ENCODE peak calls at places on chromosomes 11 and 22, in five cellular contexts. L, U, Q, D and T are unnamed samples.

GRCh38 chr11:28632338-28632737 is 524.1 kb downstream of the METTL15 start:
- DNase-seq in L (peak), Q (no peak), D (no peak), U (no peak), T (no peak)

GRCh38 chr11:43802509-43802908 is 78.1 kb upstream of the ALKBH3 start:
- DNase-seq in L (no peak), D (peak), U (peak), Q (no peak), T (no peak)

GRCh38 chr11:102166175-102166574 is 55.9 kb downstream of the YAP1 start:
- DNase-seq in U (no peak), D (no peak), Q (no peak), L (no peak), T (no peak)

GRCh38 chr11:66075273-66075672 is 5.2 kb downstream of the PACS1 start:
- DNase-seq in Q (no peak), U (no peak), D (no peak), L (no peak), T (no peak)

GRCh38 chr11:120108154-120108784 is 29.6 kb downstream of the TRIM29 start:
- DNase-seq in D (peak), Q (peak), L (peak), U (peak), T (peak)

GRCh38 chr22:24706732-24707476 is 67.6 kb downstream of the PIWIL3 start:
- DNase-seq in L (no peak), D (no peak), Q (no peak), U (no peak), T (no peak)

GRCh38 chr22:22025320-22026156 is 43.0 kb upstream of the TOP3B start:
- DNase-seq in D (no peak), L (no peak), U (no peak), Q (no peak), T (no peak)

GRCh38 chr22:46280063-46280817 is 12.4 kb downstream of the TTC38 start:
- DNase-seq in U (no peak), Q (no peak), L (no peak), D (no peak), T (no peak)

GRCh38 chr22:29359469-29359868 is 28.9 kb downstream of the AP1B1 start:
- DNase-seq in D (peak), Q (peak), L (peak), U (peak), T (no peak)

GRCh38 chr11:69310934-69311766 is 17.2 kb downstream of the MYEOV start:
- DNase-seq in L (no peak), D (no peak), Q (no peak), U (no peak), T (no peak)

GRCh38 chr11:76245720-76246119 is 39.4 kb upstream of the WNT11 start:
- DNase-seq in L (no peak), Q (no peak), U (no peak), D (no peak), T (no peak)

GRCh38 chr11:14698771-14699170 is 55.2 kb downstream of the PDE3B start:
- DNase-seq in U (no peak), Q (no peak), D (no peak), L (no peak), T (no peak)

GRCh38 chr11:100855466-100856067 is 168.5 kb downstream of the ARHGAP42 start:
- DNase-seq in L (peak), D (peak), U (peak), Q (no peak), T (no peak)

GRCh38 chr22:42316988-42317387 is 46.5 kb upstream of the TCF20 start:
- DNase-seq in Q (no peak), L (no peak), D (no peak), U (peak), T (no peak)

GRCh38 chr11:2892215-2893020 is 6.8 kb upstream of the CDKN1C start:
- DNase-seq in Q (peak), L (peak), U (peak), D (peak), T (peak)

GRCh38 chr11:67435031-67435726 is 2.3 kb downstream of the PTPRCAP start:
- DNase-seq in D (no peak), U (no peak), Q (no peak), L (no peak), T (no peak)

GRCh38 chr11:117328414-117329010 is 858 bp downstream of the CEP164 start:
- DNase-seq in Q (no peak), D (peak), U (peak), L (no peak), T (no peak)

GRCh38 chr11:12692238-12693074 is 18.2 kb downstream of the TEAD1 start:
- DNase-seq in Q (no peak), L (peak), D (peak), U (peak), T (no peak)

GRCh38 chr11:115078461-115079438 is 400.4 kb downstream of the NXPE2 start:
- DNase-seq in Q (no peak), U (no peak), L (no peak), D (no peak), T (no peak)

GRCh38 chr11:120516461-120517389 is 5.2 kb downstream of the GRIK4 start:
- DNase-seq in Q (no peak), L (no peak), U (no peak), D (no peak), T (no peak)

GRCh38 chr11:59755701-59756495 is 722 bp downstream of the STX3 start:
- DNase-seq in U (peak), D (peak), L (peak), Q (peak), T (no peak)

GRCh38 chr11:61091373-61092279 is 10.7 kb upstream of the CD5 start:
- DNase-seq in D (no peak), L (no peak), Q (no peak), U (peak), T (no peak)

GRCh38 chr11:85590848-85591483 is 36.2 kb downstream of the DLG2 start:
- DNase-seq in Q (no peak), L (peak), D (no peak), U (peak), T (no peak)
- TF ChIP-seq JUN in Q (no peak), L (no peak), D (no peak), U (no peak), T (no peak)

DNA sequence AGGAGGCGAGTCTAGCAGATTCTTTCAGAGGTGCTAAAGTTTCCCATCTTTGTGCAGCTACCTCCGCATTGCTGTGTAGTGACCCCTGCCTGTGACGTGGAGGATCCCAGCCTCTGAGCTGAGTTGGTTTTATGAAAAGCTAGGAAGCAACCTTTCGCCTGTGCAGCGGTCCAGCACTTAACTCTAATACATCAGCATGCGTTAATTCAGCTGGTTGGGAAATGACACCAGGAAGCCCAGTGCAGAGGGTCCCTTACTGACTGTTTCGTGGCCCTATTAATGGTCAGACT is 8.9 kb upstream of the SAMM50 start:
- DNase-seq in L (peak), Q (no peak), D (no peak), U (peak), T (no peak)
- TF ChIP-seq JUN in L (no peak), Q (no peak), D (no peak), U (no peak), T (no peak)

DNA sequence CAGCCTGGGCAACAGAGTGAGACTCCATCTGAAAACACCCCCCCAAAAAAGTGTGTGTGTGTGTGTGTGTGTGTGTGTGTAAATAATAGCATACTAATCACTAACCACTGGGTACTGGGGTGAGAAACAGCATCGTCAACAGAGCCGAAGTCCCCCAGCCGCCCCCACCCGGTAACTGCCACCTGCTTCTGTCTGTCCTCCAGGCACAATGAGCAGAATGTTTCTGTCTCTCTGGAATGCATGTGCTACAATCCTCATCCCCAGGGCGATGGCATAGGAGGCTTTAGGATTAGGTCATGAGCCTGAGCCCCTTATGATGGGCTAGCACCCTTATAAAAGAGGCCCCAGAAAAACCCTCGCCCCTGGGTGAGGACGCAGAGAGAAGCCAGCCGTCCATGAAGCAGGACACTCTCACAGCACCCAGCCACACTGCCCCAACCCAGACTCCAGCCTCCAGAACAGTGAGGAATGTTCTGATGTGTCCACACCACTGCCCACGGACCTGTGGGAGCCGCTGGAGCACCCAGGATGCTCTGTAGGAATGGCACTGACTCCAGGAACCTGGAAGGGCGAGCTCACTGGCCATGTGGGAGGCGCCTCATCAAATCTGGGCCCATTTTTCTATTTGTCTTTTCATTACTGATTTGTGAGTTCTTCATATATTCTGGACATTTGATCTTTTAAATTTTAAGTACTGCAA is 9.9 kb downstream of the TTLL8 start:
- DNase-seq in U (no peak), D (no peak), L (no peak), Q (no peak), T (no peak)
- TF ChIP-seq JUN in U (no peak), D (no peak), L (no peak), Q (no peak), T (no peak)

GRCh38 chr11:82009133-82009532 is 724.5 kb downstream of the FAM181B start:
- DNase-seq in D (no peak), U (no peak), Q (no peak), L (no peak), T (no peak)

GRCh38 chr11:82003671-82004148 is 730.0 kb downstream of the FAM181B start:
- DNase-seq in D (no peak), U (no peak), L (no peak), Q (no peak), T (no peak)

GRCh38 chr11:82007536-82007935 is 726.1 kb downstream of the FAM181B start:
- DNase-seq in L (no peak), Q (no peak), D (no peak), U (no peak), T (no peak)

GRCh38 chr11:82003024-82003423 is 730.6 kb downstream of the FAM181B start:
- DNase-seq in L (no peak), D (no peak), U (no peak), Q (no peak), T (no peak)

DNA sequence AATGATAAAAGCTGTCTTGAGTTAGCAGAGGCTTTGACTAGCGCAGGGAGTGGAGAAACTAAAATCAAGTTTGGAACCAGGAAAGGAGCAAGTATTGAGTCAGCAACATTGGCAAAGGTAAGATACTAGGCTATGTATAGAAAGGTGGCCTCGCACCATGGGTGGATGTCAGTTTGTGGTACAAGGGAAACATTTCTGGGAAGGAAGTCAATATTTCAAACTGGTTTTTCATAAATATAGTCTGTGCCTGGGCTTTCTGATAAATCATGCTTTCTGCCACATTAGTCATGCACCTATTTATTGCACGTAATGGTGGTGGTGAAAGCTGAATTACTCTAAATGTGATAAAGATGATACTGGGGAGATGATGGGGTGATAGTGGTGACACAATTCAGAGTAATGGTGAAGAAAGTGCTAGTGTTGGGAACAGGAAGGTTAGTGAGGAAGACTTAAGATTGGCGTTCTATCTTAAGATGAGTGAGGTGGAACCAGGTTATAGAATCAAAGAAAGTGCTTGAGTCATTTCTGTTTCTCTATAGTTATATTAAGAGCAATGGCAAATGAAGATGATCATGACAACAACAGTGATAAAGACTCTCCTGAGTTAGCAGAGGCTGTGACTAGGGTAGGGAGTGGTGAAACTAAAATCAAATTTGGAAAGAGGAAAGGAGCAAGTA is 729.0 kb downstream of the FAM181B start:
- DNase-seq in L (no peak), U (no peak), D (no peak), Q (no peak), T (no peak)
- TF ChIP-seq JUN in L (no peak), U (no peak), D (no peak), Q (no peak), T (no peak)

GRCh38 chr22:32531228-32531627 is 56.6 kb downstream of the FBXO7 start:
- DNase-seq in Q (no peak), L (no peak), U (no peak), D (no peak), T (no peak)
- TF ChIP-seq JUN in Q (no peak), L (no peak), U (no peak), D (no peak), T (no peak)